ENCODE peak calls at places on chromosomes 2 and 18, in six cellular contexts. N, F, J, Z, U and M are unnamed samples.
A peak's percentile ranks its signal among the peaks of the same experiment; 100 is the strongest.

GRCh38 chr18:44632469-44633145 is 48.1 kb upstream of the SETBP1 start:
- ATAC-seq in J (no peak), N (no peak), U (no peak), F (no peak), Z (no peak), M (no peak)

GRCh38 chr2:112163541-112163981 is 25.4 kb downstream of the FBLN7 start:
- ATAC-seq in Z (no peak), J (no peak), F (no peak), U (no peak), N (no peak), M (no peak)

GRCh38 chr2:189527812-189528591 is 52.6 kb downstream of the SLC40A1 start:
- ATAC-seq in U (no peak), N (no peak), Z (no peak), J (no peak), F (no peak), M (no peak)

GRCh38 chr2:223010641-223011040 is 41.3 kb upstream of the KCNE4 start:
- ATAC-seq in N (no peak), U (no peak), J (no peak), Z (no peak), F (no peak), M (no peak)

GRCh38 chr18:58302811-58303210 is 258.8 kb downstream of the NEDD4L start:
- ATAC-seq in Z (no peak), N (no peak), F (peak; percentile 54), J (no peak), U (peak; percentile 59), M (peak; percentile 49)

GRCh38 chr2:129118296-129118695 is 799.6 kb upstream of the HS6ST1 start:
- ATAC-seq in N (no peak), Z (no peak), U (no peak), J (no peak), F (no peak), M (no peak)

GRCh38 chr2:188348974-188349500 is 57.4 kb downstream of the GULP1 start:
- ATAC-seq in N (no peak), U (no peak), F (no peak), Z (no peak), J (no peak), M (no peak)

GRCh38 chr2:105604938-105605337 is 139.8 kb upstream of the NCK2 start:
- ATAC-seq in F (no peak), N (peak; percentile 89), U (no peak), Z (no peak), J (peak; percentile 89), M (no peak)

GRCh38 chr18:44835555-44836156 is 155.0 kb downstream of the SETBP1 start:
- ATAC-seq in U (no peak), Z (no peak), F (no peak), N (no peak), J (no peak), M (no peak)

GRCh38 chr2:227163998-227164744 is at the start of the genes COL4A3 and COL4A4:
- ATAC-seq in J (peak; percentile 90), F (peak; percentile 49), N (peak; percentile 87), U (peak; percentile 57), Z (peak; percentile 78), M (peak; percentile 53)

GRCh38 chr18:63970803-63971191 is 916 bp downstream of the SERPINB8 start:
- ATAC-seq in N (peak; percentile 45), Z (no peak), F (no peak), J (peak; percentile 62), U (no peak), M (peak; percentile 1)